ENCODE peak calls at places on chromosomes 16 and 17, in four cellular contexts. O, K, Y and T are unnamed samples.
A peak's percentile ranks its signal among the peaks of the same experiment; 100 is the strongest.

GRCh38 chr16:52068447-52069074 is 478.4 kb downstream of the TOX3 start:
- DNase-seq in O (peak; percentile 5), K (peak; percentile 38), Y (peak; percentile 56), T (peak; percentile 25)

GRCh38 chr16:20886320-20886719 is 13.8 kb downstream of the DCUN1D3 start:
- DNase-seq in O (no peak), K (no peak), Y (no peak), T (no peak)

GRCh38 chr16:53207810-53208752 is 153.3 kb downstream of the CHD9 start:
- DNase-seq in O (peak; percentile 74), K (peak; percentile 59), Y (peak; percentile 83), T (peak; percentile 76)

GRCh38 chr17:12856451-12856850 is 67.2 kb downstream of the ARHGAP44 start:
- DNase-seq in O (no peak), K (no peak), Y (no peak), T (no peak)

GRCh38 chr17:16215965-16216316 is 607 bp upstream of the NCOR1 start:
- DNase-seq in O (no peak), K (peak; percentile 36), Y (no peak), T (peak; percentile 52)

GRCh38 chr16:11901091-11901490 is 14.7 kb downstream of the GSPT1 start:
- DNase-seq in O (peak; percentile 22), K (no peak), Y (no peak), T (peak; percentile 24)

GRCh38 chr16:75246504-75247205 is 4.8 kb downstream of the BCAR1 start:
- DNase-seq in O (no peak), K (no peak), Y (no peak), T (no peak)

GRCh38 chr16:77500286-77500598 is 65.4 kb upstream of the ADAMTS18 start:
- DNase-seq in O (no peak), K (no peak), Y (no peak), T (no peak)

GRCh38 chr17:42347198-42347597 is 41.0 kb downstream of the STAT3 start:
- DNase-seq in O (peak; percentile 72), K (peak; percentile 59), Y (no peak), T (peak; percentile 88)

GRCh38 chr17:72512649-72513556 is 392.1 kb downstream of the SOX9 start:
- DNase-seq in O (no peak), K (no peak), Y (no peak), T (no peak)

GRCh38 chr16:84485255-84486010 is 19.0 kb downstream of the MEAK7 start:
- DNase-seq in O (no peak), K (no peak), Y (no peak), T (no peak)

GRCh38 chr17:43171761-43172487 is 910 bp downstream of the NBR1 start:
- DNase-seq in O (peak; percentile 64), K (peak; percentile 55), Y (peak; percentile 47), T (peak; percentile 98)

GRCh38 chr17:77644981-77645380 is 313.5 kb upstream of the TNRC6C start:
- DNase-seq in O (no peak), K (no peak), Y (no peak), T (no peak)

GRCh38 chr17:45345246-45345553 is 28.4 kb upstream of the MAP3K14 start:
- DNase-seq in O (no peak), K (no peak), Y (no peak), T (no peak)